ENCODE peak calls at places on chromosomes 4 and X, in seven cellular contexts. Q is naive B cell; X is stimulated activated CD4-positive, alpha-beta T cell treated with anti-CD3 and anti-CD28 coated beads, TNF-alpha, amount 100 ng/mL, for 1 hour; P is T-helper 17 cell; J is body of pancreas; T is NAMALWA; F is NCI-H748 treated with DMSO at 0.1 percent for 48 hours. G is an unnamed sample.

GRCh38 chrX:65582450-65583082 is 48.0 kb upstream of the LAS1L start:
- DNase-seq in Q (no peak), X (no peak), P (no peak), J (no peak), T (no peak), F (no peak), G (no peak)

GRCh38 chr4:56730097-56730496 is 49.0 kb upstream of the HOPX start:
- DNase-seq in Q (no peak), X (no peak), P (no peak), J (no peak), T (no peak), F (no peak), G (no peak)

GRCh38 chr4:109588176-109588575 is 28.1 kb downstream of the MCUB start:
- DNase-seq in Q (no peak), X (no peak), P (no peak), J (no peak), T (no peak), F (no peak), G (no peak)

GRCh38 chrX:68196939-68197791 is 236.1 kb downstream of the OPHN1 start:
- DNase-seq in Q (peak; percentile 3), X (no peak), P (no peak), J (peak; percentile 21), T (peak; percentile 43), F (peak; percentile 4), G (no peak)

GRCh38 chr4:17687237-17687857 is 72.9 kb downstream of the MED28 start:
- DNase-seq in Q (no peak), X (no peak), P (no peak), J (no peak), T (no peak), F (no peak), G (no peak)

GRCh38 chr4:115292320-115293092 is 179.1 kb upstream of the NDST4 start:
- DNase-seq in Q (no peak), X (no peak), P (no peak), J (no peak), T (peak; percentile 31), F (no peak), G (no peak)

GRCh38 chrX:19682712-19683331 is 167.5 kb upstream of the MAP3K15 start:
- DNase-seq in Q (peak; percentile 56), X (peak; percentile 18), P (peak; percentile 54), J (peak; percentile 13), T (peak; percentile 37), F (no peak), G (peak; percentile 75)

GRCh38 chr4:81217794-81218193 is 2.8 kb upstream of the PRKG2 start:
- DNase-seq in Q (no peak), X (no peak), P (no peak), J (no peak), T (no peak), F (no peak), G (no peak)

GRCh38 chrX:20218809-20219505 is 47.8 kb downstream of the RPS6KA3 start:
- DNase-seq in Q (no peak), X (no peak), P (no peak), J (peak; percentile 15), T (no peak), F (no peak), G (no peak)

GRCh38 chrX:10972731-10973130 is 138.4 kb upstream of the HCCS start:
- DNase-seq in Q (no peak), X (no peak), P (no peak), J (no peak), T (no peak), F (no peak), G (no peak)

GRCh38 chrX:6053126-6053625 is 175.5 kb downstream of the NLGN4X start:
- DNase-seq in Q (no peak), X (no peak), P (no peak), J (no peak), T (no peak), F (peak; percentile 74), G (no peak)

GRCh38 chr4:24067781-24068193 is 177.9 kb upstream of the PPARGC1A start:
- DNase-seq in Q (no peak), X (no peak), P (no peak), J (peak; percentile 11), T (no peak), F (no peak), G (no peak)

GRCh38 chrX:107199491-107199890 is 6.7 kb downstream of the NUP62CL start:
- DNase-seq in Q (no peak), X (no peak), P (no peak), J (no peak), T (no peak), F (no peak), G (no peak)

GRCh38 chrX:110322603-110323002 is 4.7 kb upstream of the AMMECR1 start:
- DNase-seq in Q (no peak), X (no peak), P (no peak), J (no peak), T (no peak), F (peak; percentile 49), G (no peak)

GRCh38 chr4:152843476-152844107 is 63.8 kb downstream of the ARFIP1 start:
- DNase-seq in Q (no peak), X (no peak), P (no peak), J (no peak), T (no peak), F (no peak), G (no peak)

GRCh38 chr4:24578364-24578763 is 6.0 kb downstream of the DHX15 start:
- DNase-seq in Q (no peak), X (no peak), P (no peak), J (no peak), T (peak; percentile 33), F (no peak), G (no peak)

GRCh38 chr4:106002979-106003378 is 107.7 kb downstream of the NPNT start:
- DNase-seq in Q (no peak), X (no peak), P (no peak), J (no peak), T (no peak), F (no peak), G (no peak)

GRCh38 chr4:125704726-125705125 is 390.0 kb downstream of the FAT4 start:
- DNase-seq in Q (no peak), X (no peak), P (no peak), J (no peak), T (no peak), F (no peak), G (no peak)

GRCh38 chr4:189436207-189436606 is 504.5 kb upstream of the FRG1 start:
- DNase-seq in Q (no peak), X (no peak), P (no peak), J (no peak), T (peak; percentile 5), F (no peak), G (no peak)

GRCh38 chrX:31316340-31316991 is 244.6 kb upstream of the FTHL17 start:
- DNase-seq in Q (no peak), X (no peak), P (no peak), J (no peak), T (no peak), F (no peak), G (no peak)

GRCh38 chrX:123184858-123185251 is 777 bp downstream of the GRIA3 start:
- DNase-seq in Q (no peak), X (no peak), P (no peak), J (no peak), T (no peak), F (no peak), G (no peak)

GRCh38 chr4:60637976-60638375 is 562.1 kb upstream of the ADGRL3 start:
- DNase-seq in Q (no peak), X (no peak), P (no peak), J (no peak), T (no peak), F (no peak), G (no peak)

GRCh38 chrX:124346064-124346876 is at the start of gene SH2D1A:
- DNase-seq in Q (no peak), X (no peak), P (no peak), J (no peak), T (no peak), F (no peak), G (no peak)

GRCh38 chr4:48032721-48033120 is 16.1 kb downstream of the NIPAL1 start:
- DNase-seq in Q (no peak), X (no peak), P (no peak), J (no peak), T (no peak), F (no peak), G (no peak)

GRCh38 chr4:80213117-80213815 is 16.0 kb downstream of the PRDM8 start:
- DNase-seq in Q (no peak), X (no peak), P (no peak), J (no peak), T (no peak), F (no peak), G (no peak)

GRCh38 chrX:21176927-21177571 is 197.2 kb upstream of the CNKSR2 start:
- DNase-seq in Q (no peak), X (no peak), P (no peak), J (no peak), T (no peak), F (no peak), G (no peak)

GRCh38 chrX:80879143-80879542 is 69.5 kb upstream of the BRWD3 start:
- DNase-seq in Q (no peak), X (no peak), P (no peak), J (peak; percentile 28), T (peak; percentile 3), F (no peak), G (no peak)

G was measured in ascending aorta.